ENCODE peak calls at places on chromosome 19, in five cellular contexts. K is IMR-90; D is stomach; B is CD4-positive, alpha-beta T cell; I is GM12878. A is an unnamed sample.

GRCh38 chr19:40457953-40458596 is 7.5 kb downstream of the BLVRB start:
- DNase-seq in K (no peak), D (no peak), B (no peak), I (no peak), A (no peak)

GRCh38 chr19:38433268-38433733 is at the start of gene RYR1:
- DNase-seq in K (no peak), D (peak; percentile 48), B (peak; percentile 34), I (no peak), A (no peak)

GRCh38 chr19:406121-406711 is 2.7 kb downstream of the C2CD4C start:
- DNase-seq in K (no peak), D (no peak), B (no peak), I (no peak), A (no peak)

GRCh38 chr19:40274585-40275544 is 10.3 kb downstream of the AKT2 start:
- DNase-seq in K (no peak), D (no peak), B (peak; percentile 20), I (no peak), A (no peak)

GRCh38 chr19:30341646-30342201 is 30.5 kb upstream of the ZNF536 start:
- DNase-seq in K (no peak), D (no peak), B (no peak), I (no peak), A (no peak)

GRCh38 chr19:50478901-50479715 is 2.5 kb upstream of the GARIN5A start:
- DNase-seq in K (peak; percentile 44), D (no peak), B (no peak), I (no peak), A (peak; percentile 17)

GRCh38 chr19:29771708-29772415 is 39.9 kb upstream of the CCNE1 start:
- DNase-seq in K (peak; percentile 37), D (peak; percentile 41), B (no peak), I (no peak), A (peak; percentile 17)

GRCh38 chr19:54121259-54121658 is 5.7 kb downstream of the PRPF31 start:
- DNase-seq in K (no peak), D (no peak), B (no peak), I (no peak), A (no peak)

GRCh38 chr19:32287811-32288227 is 57.6 kb upstream of the ZNF507 start:
- DNase-seq in K (peak; percentile 61), D (peak; percentile 52), B (no peak), I (no peak), A (peak; percentile 10)

GRCh38 chr19:16612631-16613030 is 15.4 kb downstream of the MED26 start:
- DNase-seq in K (no peak), D (no peak), B (no peak), I (no peak), A (no peak)

GRCh38 chr19:41076286-41076685 is 12.0 kb upstream of the CYP2A13 start:
- DNase-seq in K (no peak), D (no peak), B (no peak), I (no peak), A (no peak)

GRCh38 chr19:17234911-17235617 is 9.0 kb downstream of the OCEL1 start:
- DNase-seq in K (peak; percentile 38), D (peak; percentile 68), B (peak; percentile 54), I (no peak), A (peak; percentile 74)

GRCh38 chr19:495440-496332 is 600 bp upstream of the MADCAM1 start:
- DNase-seq in K (peak; percentile 39), D (no peak), B (no peak), I (no peak), A (no peak)

GRCh38 chr19:29528946-29529645 is 3.3 kb downstream of the VSTM2B start:
- DNase-seq in K (no peak), D (no peak), B (no peak), I (no peak), A (no peak)

GRCh38 chr19:19261350-19262189 is 11.5 kb downstream of the TM6SF2 start:
- DNase-seq in K (no peak), D (no peak), B (no peak), I (no peak), A (no peak)

GRCh38 chr19:5130371-5131030 is 161.6 kb downstream of the KDM4B start:
- DNase-seq in K (no peak), D (no peak), B (peak; percentile 50), I (peak; percentile 73), A (no peak)

DNA sequence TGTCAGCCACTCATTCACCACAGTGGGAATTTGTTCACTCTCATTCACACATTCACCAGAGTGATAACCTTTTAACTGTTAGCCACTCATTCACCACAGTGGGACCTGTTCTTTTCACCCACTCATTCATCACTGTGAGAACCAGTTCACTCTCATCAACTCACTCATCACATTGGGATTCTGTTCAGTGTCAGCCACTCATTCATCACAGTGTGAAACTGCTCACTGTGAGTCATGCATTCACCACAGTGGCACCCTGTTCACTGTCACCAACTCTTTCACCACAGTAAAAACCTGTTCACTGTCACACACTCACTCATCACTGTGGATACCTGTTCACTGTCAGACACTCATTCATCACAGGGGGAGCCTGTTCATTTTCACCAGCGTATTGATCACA is 43.5 kb upstream of the ZNF85 start:
- DNase-seq in K (no peak), D (no peak), B (no peak), I (no peak), A (no peak)
- H3K9me3 ChIP-seq in K (peaks cover 64% of the 10 kb centered on the region), D (peaks cover 80% of the 10 kb centered on the region), B (no peaks in the 10 kb centered on the region), I (no peaks in the 10 kb centered on the region), A (peaks cover 4% of the 10 kb centered on the region)

GRCh38 chr19:45264781-45265317 is 13.8 kb downstream of the MARK4 start:
- DNase-seq in K (no peak), D (no peak), B (no peak), I (no peak), A (no peak)

GRCh38 chr19:45265375-45265774 is 14.3 kb downstream of the MARK4 start:
- DNase-seq in K (no peak), D (no peak), B (no peak), I (no peak), A (no peak)

GRCh38 chr19:45258862-45259261 is 7.8 kb downstream of the MARK4 start:
- DNase-seq in K (no peak), D (no peak), B (no peak), I (no peak), A (no peak)

GRCh38 chr19:45262570-45262969 is 11.5 kb downstream of the MARK4 start:
- DNase-seq in K (no peak), D (no peak), B (no peak), I (no peak), A (no peak)

DNA sequence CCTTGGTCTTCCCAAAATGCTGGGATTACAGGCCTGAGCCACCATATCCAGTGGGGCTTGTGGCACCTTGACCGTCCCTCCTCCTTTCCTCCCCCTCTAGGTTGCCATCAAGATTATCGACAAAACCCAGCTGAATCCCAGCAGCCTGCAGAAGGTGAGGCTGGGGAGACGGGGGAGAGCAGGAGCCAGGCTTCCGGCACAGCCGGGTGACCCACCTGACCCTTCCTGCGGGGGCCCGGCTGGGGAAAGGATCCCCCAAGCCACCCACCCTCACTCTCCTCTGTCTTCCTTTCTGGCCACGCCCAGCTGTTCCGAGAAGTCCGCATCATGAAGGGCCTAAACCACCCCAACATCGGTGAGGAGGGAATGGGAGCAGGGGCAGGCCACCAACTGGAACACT is 11.9 kb downstream of the MARK4 start:
- DNase-seq in K (no peak), D (no peak), B (no peak), I (no peak), A (no peak)
- H3K27ac ChIP-seq in K (no peak overlapping the region), D (no peak overlapping the region), B (no peak overlapping the region), I (no peak overlapping the region), A (no peak overlapping the region)

GRCh38 chr19:37165635-37166034 is 6.9 kb downstream of the ZNF585A start:
- DNase-seq in K (no peak), D (no peak), B (no peak), I (no peak), A (no peak)
- H3K9me3 ChIP-seq in K (peaks cover 27% of the 10 kb centered on the region), D (peaks cover 100% of the 10 kb centered on the region), B (peaks cover 85% of the 10 kb centered on the region), I (peaks cover 10% of the 10 kb centered on the region), A (peaks cover 9% of the 10 kb centered on the region)

DNA sequence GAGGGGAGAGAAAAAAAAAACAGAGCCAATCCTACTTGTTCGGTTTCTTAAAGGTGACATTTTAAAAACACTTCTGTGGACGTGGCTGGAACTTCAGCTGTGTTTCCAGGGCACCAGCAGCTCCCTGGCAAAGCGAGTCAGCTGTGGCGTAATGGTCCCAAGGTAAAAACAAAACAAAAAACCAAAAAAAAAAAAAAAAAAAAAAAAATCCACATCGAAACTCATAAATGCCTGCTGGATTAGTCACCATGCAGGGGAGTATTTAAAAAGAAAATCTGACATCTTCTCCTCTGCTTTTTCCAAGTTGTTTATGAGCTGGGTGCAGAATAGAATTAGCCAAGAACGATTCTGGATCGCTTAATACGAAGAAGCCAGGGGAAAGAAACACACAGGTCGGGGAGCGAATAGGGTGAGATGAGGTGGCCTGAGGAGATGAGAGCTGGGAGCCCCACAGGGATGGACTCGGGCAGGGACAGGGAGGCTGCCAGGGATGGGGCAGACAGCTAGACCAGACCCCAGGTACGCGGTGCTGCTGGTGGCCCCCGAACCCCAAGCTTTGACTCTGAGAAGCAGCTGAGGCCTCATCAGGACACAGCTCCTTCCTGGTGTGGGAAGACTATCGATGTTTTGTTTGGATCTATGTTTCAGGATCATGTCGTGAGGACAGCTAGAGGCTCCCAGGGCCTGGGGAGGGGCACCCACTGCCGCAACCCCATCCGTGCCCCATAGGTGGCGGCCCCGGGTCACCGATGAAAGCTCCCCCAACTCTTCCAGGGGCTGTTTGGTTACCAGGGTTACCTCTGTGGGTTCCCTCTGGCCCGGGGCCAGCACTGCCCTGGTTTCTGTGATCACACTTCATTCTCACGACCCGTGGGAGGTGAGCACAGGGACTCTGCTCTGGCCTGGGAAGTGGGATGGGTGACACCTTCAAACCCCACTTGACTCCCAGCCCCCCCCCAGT is 3.1 kb upstream of the CTXN1 start:
- DNase-seq in K (peak; percentile 88), D (no peak), B (peak; percentile 33), I (no peak), A (peak; percentile 76)
- H3K27ac ChIP-seq in K (peak overlapping the region; percentile 95), D (peak overlapping the region; percentile 86), B (no peak overlapping the region), I (no peak overlapping the region), A (no peak overlapping the region)

GRCh38 chr19:36747750-36748149 is 24.9 kb downstream of the ZNF850 start:
- DNase-seq in K (no peak), D (no peak), B (no peak), I (no peak), A (no peak)

GRCh38 chr19:36750066-36750691 is 22.4 kb downstream of the ZNF850 start:
- DNase-seq in K (no peak), D (no peak), B (no peak), I (no peak), A (no peak)

GRCh38 chr19:36748431-36749275 is 24.0 kb downstream of the ZNF850 start:
- DNase-seq in K (no peak), D (no peak), B (no peak), I (no peak), A (no peak)

DNA sequence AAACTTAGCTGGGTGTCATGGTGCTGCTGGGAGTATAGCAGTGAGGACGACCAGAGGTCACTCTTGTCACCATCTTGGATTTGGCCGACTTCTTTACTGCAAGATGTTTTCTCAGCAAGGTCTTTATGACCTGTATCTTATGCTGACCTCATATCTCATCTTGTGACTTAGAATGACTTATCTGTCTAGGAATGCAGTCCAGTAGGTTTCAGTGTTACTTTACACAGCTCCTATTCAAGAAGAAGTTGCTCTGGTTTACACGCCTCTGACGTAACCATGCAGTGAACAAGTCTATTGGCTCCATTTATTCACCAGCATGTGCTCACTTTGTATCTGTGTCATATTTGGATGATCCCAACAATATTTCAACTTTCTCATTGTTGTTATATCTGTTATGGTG is 26.7 kb downstream of the ZNF850 start:
- DNase-seq in K (no peak), D (no peak), B (no peak), I (no peak), A (no peak)
- H3K9me3 ChIP-seq in K (peaks cover 82% of the 10 kb centered on the region), D (peaks cover 100% of the 10 kb centered on the region), B (peaks cover 100% of the 10 kb centered on the region), I (peaks cover 46% of the 10 kb centered on the region), A (peaks cover 77% of the 10 kb centered on the region)